ENCODE peak calls at places on chromosomes 5 and 9, in ten cellular contexts. L is neural progenitor cell, J is K562, X is HepG2, P is OCI-LY7, S is GM23338, D is hepatocyte, Z is fibroblast of lung, A is IMR-90, C is HCT116. Q is an unnamed sample.

GRCh38 chr9:76756273-76756650 is 8.0 kb upstream of the PCA3 start:
- DNase-seq in L (peak; percentile 73), C (no peak), D (peak; percentile 50), Z (peak; percentile 49), P (no peak), A (peak; percentile 41), S (peak; percentile 75), J (no peak), X (peak; percentile 7), Q (peak; percentile 6)

GRCh38 chr9:133577463-133578112 is 31.6 kb downstream of the FAM163B start:
- DNase-seq in L (no peak), J (no peak), X (no peak), Z (no peak), D (no peak), S (no peak), A (no peak), P (no peak), C (no peak), Q (no peak)

GRCh38 chr9:14993061-14993800 is 83.0 kb upstream of the FREM1 start:
- DNase-seq in J (peak; percentile 77), P (no peak), A (peak; percentile 54), D (peak; percentile 95), Z (peak; percentile 86), S (peak; percentile 99), L (peak; percentile 95), X (no peak), C (no peak), Q (peak; percentile 24)

GRCh38 chr9:129597355-129598088 is 23.4 kb downstream of the C9orf50 start:
- DNase-seq in Z (peak; percentile 81), X (peak; percentile 93), L (peak; percentile 93), C (peak; percentile 86), A (peak; percentile 65), D (peak; percentile 91), J (no peak), P (no peak), S (peak; percentile 79), Q (peak; percentile 32)

GRCh38 chr5:10653751-10654400 is 90.0 kb downstream of the ANKRD33B start:
- DNase-seq in J (no peak), A (no peak), D (no peak), L (no peak), Z (no peak), C (no peak), S (no peak), P (no peak), X (no peak), Q (no peak)

GRCh38 chr9:111067472-111067871 is 29.2 kb upstream of the LPAR1 start:
- DNase-seq in L (no peak), P (no peak), A (no peak), X (no peak), Z (no peak), D (no peak), J (no peak), S (no peak), C (no peak), Q (no peak)

GRCh38 chr5:115543365-115543700 is 1.2 kb downstream of the FEM1C start:
- DNase-seq in A (no peak), P (no peak), D (peak; percentile 50), J (no peak), X (peak; percentile 79), L (peak; percentile 10), Z (no peak), C (no peak), S (no peak), Q (no peak)

GRCh38 chr9:34072868-34073590 is 24.3 kb upstream of the UBAP2 start:
- DNase-seq in L (no peak), C (no peak), D (peak; percentile 90), A (peak; percentile 96), S (no peak), Z (peak; percentile 88), X (peak; percentile 94), P (no peak), J (no peak), Q (peak; percentile 79)

GRCh38 chr5:54242287-54242686 is 68.1 kb downstream of the ARL15 start:
- DNase-seq in D (no peak), C (no peak), Z (no peak), A (no peak), J (no peak), S (no peak), P (no peak), X (no peak), L (no peak), Q (no peak)

GRCh38 chr5:104186100-104186499 is 623.5 kb upstream of the NUDT12 start:
- DNase-seq in S (peak; percentile 57), L (peak; percentile 10), C (peak; percentile 10), J (no peak), D (no peak), A (no peak), P (peak; percentile 58), Z (no peak), X (no peak), Q (peak; percentile 68)

GRCh38 chr5:180522350-180522749 is 28.2 kb downstream of the CNOT6 start:
- DNase-seq in C (no peak), S (no peak), A (no peak), L (no peak), X (no peak), J (no peak), P (no peak), Z (no peak), D (no peak), Q (no peak)

GRCh38 chr5:113255105-113255504 is 179.7 kb downstream of the TSSK1B start:
- DNase-seq in D (no peak), Z (peak; percentile 34), P (no peak), C (no peak), J (no peak), L (no peak), X (no peak), A (no peak), S (no peak), Q (no peak)
- H3K27ac ChIP-seq in D (no peak overlapping the region), Z (no peak overlapping the region), P (no peak overlapping the region), C (no peak overlapping the region), J (no peak overlapping the region), L (no peak overlapping the region), X (no peak overlapping the region), A (no peak overlapping the region), S (no peak overlapping the region), Q (no peak overlapping the region)

GRCh38 chr5:50559955-50560354 is 106.5 kb upstream of the PARP8 start:
- DNase-seq in D (no peak), P (peak; percentile 56), L (no peak), J (no peak), S (no peak), Z (no peak), C (no peak), X (no peak), A (no peak), Q (no peak)
- TF ChIP-seq CTCF in D (no peak), P (no peak), L (no peak), J (no peak), S (no peak), Z (no peak), C (no peak), X (no peak), A (no peak), Q (no peak)

GRCh38 chr9:1979815-1980367 is 35.3 kb upstream of the SMARCA2 start:
- DNase-seq in P (no peak), C (no peak), J (no peak), Z (peak; percentile 87), S (no peak), X (no peak), A (peak; percentile 49), L (no peak), D (peak; percentile 11), Q (peak; percentile 56)
- H2AFZ ChIP-seq in P (no peak overlapping the region), C (no peak overlapping the region), J (no peak overlapping the region), Z (no peak overlapping the region), S (peak overlapping the region; percentile 90), X (no peak overlapping the region), A (no peak overlapping the region), L (peak overlapping the region; percentile 32), D (no peak overlapping the region), Q (peak overlapping the region; percentile 22)

GRCh38 chr5:157561105-157561504 is 14.5 kb downstream of the ADAM19 start:
- DNase-seq in C (no peak), A (no peak), X (no peak), D (no peak), P (no peak), Z (no peak), L (no peak), S (no peak), J (no peak), Q (no peak)

GRCh38 chr5:157562111-157562581 is 13.4 kb downstream of the ADAM19 start:
- DNase-seq in S (peak; percentile 27), J (no peak), A (peak; percentile 63), P (no peak), L (no peak), D (no peak), X (no peak), C (no peak), Z (peak; percentile 39), Q (no peak)

GRCh38 chr5:157566902-157567489 is 8.6 kb downstream of the ADAM19 start:
- DNase-seq in P (no peak), S (no peak), J (no peak), C (no peak), D (no peak), A (no peak), X (no peak), Z (no peak), L (no peak), Q (no peak)

GRCh38 chr5:157563373-157564148 is 12.0 kb downstream of the ADAM19 start:
- DNase-seq in A (peak; percentile 94), L (no peak), J (no peak), S (no peak), X (no peak), D (no peak), P (no peak), Z (peak; percentile 87), C (no peak), Q (no peak)

GRCh38 chr5:157564149-157564711 is 11.3 kb downstream of the ADAM19 start:
- DNase-seq in X (no peak), Z (no peak), S (no peak), A (no peak), D (no peak), P (no peak), C (no peak), L (no peak), J (no peak), Q (no peak)
- H3K27ac ChIP-seq in X (no peak overlapping the region), Z (peak overlapping the region; percentile 80), S (no peak overlapping the region), A (peak overlapping the region; percentile 77), D (no peak overlapping the region), P (no peak overlapping the region), C (no peak overlapping the region), L (no peak overlapping the region), J (no peak overlapping the region), Q (no peak overlapping the region)

Q was measured in mammary epithelial cell.